ENCODE peak calls at places on chromosomes 2 and 18, in six cellular contexts. One of them, this sample, is unnamed.

GRCh38 chr2:158733430-158733755 is 61.7 kb upstream of the DAPL1 start:
- DNase-seq in SK-N-SH: no peak
- DNase-seq in epithelial cell of proximal tubule: no peak
- DNase-seq in HCT116: no peak
- DNase-seq in GM23338: no peak
- DNase-seq in HFF-Myc: no peak
- DNase-seq in this sample: no peak

GRCh38 chr2:69554568-69554967 is 89.0 kb downstream of the AAK1 start:
- DNase-seq in SK-N-SH: no peak
- DNase-seq in epithelial cell of proximal tubule: no peak
- DNase-seq in HCT116: no peak
- DNase-seq in GM23338: no peak
- DNase-seq in HFF-Myc: no peak
- DNase-seq in this sample: no peak

GRCh38 chr2:240149943-240150784 is 9.7 kb upstream of the OTOS start:
- DNase-seq in SK-N-SH: peak
- DNase-seq in epithelial cell of proximal tubule: no peak
- DNase-seq in HCT116: peak
- DNase-seq in GM23338: peak
- DNase-seq in HFF-Myc: no peak
- DNase-seq in this sample: peak

GRCh38 chr2:158718196-158718585 is 76.9 kb upstream of the DAPL1 start:
- DNase-seq in SK-N-SH: no peak
- DNase-seq in epithelial cell of proximal tubule: no peak
- DNase-seq in HCT116: no peak
- DNase-seq in GM23338: no peak
- DNase-seq in HFF-Myc: no peak
- DNase-seq in this sample: no peak

GRCh38 chr2:12451726-12452125 is 265.0 kb upstream of the TRIB2 start:
- DNase-seq in SK-N-SH: no peak
- DNase-seq in epithelial cell of proximal tubule: no peak
- DNase-seq in HCT116: no peak
- DNase-seq in GM23338: no peak
- DNase-seq in HFF-Myc: no peak
- DNase-seq in this sample: peak

GRCh38 chr2:172985139-172985874 is 90.3 kb upstream of the MAP3K20 start:
- DNase-seq in SK-N-SH: peak
- DNase-seq in epithelial cell of proximal tubule: no peak
- DNase-seq in HCT116: peak
- DNase-seq in GM23338: no peak
- DNase-seq in HFF-Myc: no peak
- DNase-seq in this sample: peak

GRCh38 chr18:32383040-32383819 is 87.5 kb downstream of the GAREM1 start:
- DNase-seq in SK-N-SH: no peak
- DNase-seq in epithelial cell of proximal tubule: peak
- DNase-seq in HCT116: peak
- DNase-seq in GM23338: no peak
- DNase-seq in HFF-Myc: peak
- DNase-seq in this sample: peak

GRCh38 chr2:71864085-71864484 is 283.6 kb downstream of the CYP26B1 start:
- DNase-seq in SK-N-SH: no peak
- DNase-seq in epithelial cell of proximal tubule: no peak
- DNase-seq in HCT116: no peak
- DNase-seq in GM23338: no peak
- DNase-seq in HFF-Myc: no peak
- DNase-seq in this sample: no peak

GRCh38 chr18:51522821-51523220 is 325.3 kb upstream of the MEX3C start:
- DNase-seq in SK-N-SH: no peak
- DNase-seq in epithelial cell of proximal tubule: no peak
- DNase-seq in HCT116: no peak
- DNase-seq in GM23338: no peak
- DNase-seq in HFF-Myc: no peak
- DNase-seq in this sample: no peak

GRCh38 chr18:76441002-76441667 is 53.9 kb downstream of the ZNF516 start:
- DNase-seq in SK-N-SH: no peak
- DNase-seq in epithelial cell of proximal tubule: no peak
- DNase-seq in HCT116: no peak
- DNase-seq in GM23338: no peak
- DNase-seq in HFF-Myc: no peak
- DNase-seq in this sample: no peak

GRCh38 chr2:218618102-218618860 is 10.6 kb downstream of the PLCD4 start:
- DNase-seq in SK-N-SH: peak
- DNase-seq in epithelial cell of proximal tubule: no peak
- DNase-seq in HCT116: peak
- DNase-seq in GM23338: peak
- DNase-seq in HFF-Myc: no peak
- DNase-seq in this sample: no peak

GRCh38 chr2:130870779-130871178 is 34.1 kb downstream of the ARHGEF4 start:
- DNase-seq in SK-N-SH: no peak
- DNase-seq in epithelial cell of proximal tubule: no peak
- DNase-seq in HCT116: no peak
- DNase-seq in GM23338: no peak
- DNase-seq in HFF-Myc: no peak
- DNase-seq in this sample: no peak

GRCh38 chr2:104873689-104874054 is 19.8 kb downstream of the POU3F3 start:
- DNase-seq in SK-N-SH: no peak
- DNase-seq in epithelial cell of proximal tubule: no peak
- DNase-seq in HCT116: no peak
- DNase-seq in GM23338: peak
- DNase-seq in HFF-Myc: no peak
- DNase-seq in this sample: no peak

GRCh38 chr2:224357098-224357901 is 44.6 kb downstream of the FAM124B start:
- DNase-seq in SK-N-SH: peak
- DNase-seq in epithelial cell of proximal tubule: no peak
- DNase-seq in HCT116: peak
- DNase-seq in GM23338: peak
- DNase-seq in HFF-Myc: peak
- DNase-seq in this sample: peak

GRCh38 chr18:57058734-57059133 is 88.2 kb upstream of the BOD1L2 start:
- DNase-seq in SK-N-SH: no peak
- DNase-seq in epithelial cell of proximal tubule: no peak
- DNase-seq in HCT116: no peak
- DNase-seq in GM23338: no peak
- DNase-seq in HFF-Myc: no peak
- DNase-seq in this sample: no peak

GRCh38 chr2:121489284-121489683 is 41.4 kb upstream of the RNU4ATAC start:
- DNase-seq in SK-N-SH: no peak
- DNase-seq in epithelial cell of proximal tubule: no peak
- DNase-seq in HCT116: no peak
- DNase-seq in GM23338: no peak
- DNase-seq in HFF-Myc: no peak
- DNase-seq in this sample: no peak

GRCh38 chr18:36186461-36187137 is 698 bp upstream of the MOCOS start:
- DNase-seq in SK-N-SH: peak
- DNase-seq in epithelial cell of proximal tubule: no peak
- DNase-seq in HCT116: no peak
- DNase-seq in GM23338: peak
- DNase-seq in HFF-Myc: no peak
- DNase-seq in this sample: peak

GRCh38 chr2:234464291-234464645 is 32.6 kb downstream of the ARL4C start:
- DNase-seq in SK-N-SH: no peak
- DNase-seq in epithelial cell of proximal tubule: no peak
- DNase-seq in HCT116: no peak
- DNase-seq in GM23338: no peak
- DNase-seq in HFF-Myc: no peak
- DNase-seq in this sample: no peak

GRCh38 chr2:234463626-234464290 is 33.1 kb downstream of the ARL4C start:
- DNase-seq in SK-N-SH: peak
- DNase-seq in epithelial cell of proximal tubule: no peak
- DNase-seq in HCT116: no peak
- DNase-seq in GM23338: no peak
- DNase-seq in HFF-Myc: no peak
- DNase-seq in this sample: no peak

GRCh38 chr2:234459401-234460009 is 37.4 kb downstream of the ARL4C start:
- DNase-seq in SK-N-SH: no peak
- DNase-seq in epithelial cell of proximal tubule: no peak
- DNase-seq in HCT116: no peak
- DNase-seq in GM23338: no peak
- DNase-seq in HFF-Myc: no peak
- DNase-seq in this sample: no peak

GRCh38 chr2:234458466-234458865 is 38.4 kb downstream of the ARL4C start:
- DNase-seq in SK-N-SH: no peak
- DNase-seq in epithelial cell of proximal tubule: no peak
- DNase-seq in HCT116: no peak
- DNase-seq in GM23338: no peak
- DNase-seq in HFF-Myc: no peak
- DNase-seq in this sample: peak

DNA sequence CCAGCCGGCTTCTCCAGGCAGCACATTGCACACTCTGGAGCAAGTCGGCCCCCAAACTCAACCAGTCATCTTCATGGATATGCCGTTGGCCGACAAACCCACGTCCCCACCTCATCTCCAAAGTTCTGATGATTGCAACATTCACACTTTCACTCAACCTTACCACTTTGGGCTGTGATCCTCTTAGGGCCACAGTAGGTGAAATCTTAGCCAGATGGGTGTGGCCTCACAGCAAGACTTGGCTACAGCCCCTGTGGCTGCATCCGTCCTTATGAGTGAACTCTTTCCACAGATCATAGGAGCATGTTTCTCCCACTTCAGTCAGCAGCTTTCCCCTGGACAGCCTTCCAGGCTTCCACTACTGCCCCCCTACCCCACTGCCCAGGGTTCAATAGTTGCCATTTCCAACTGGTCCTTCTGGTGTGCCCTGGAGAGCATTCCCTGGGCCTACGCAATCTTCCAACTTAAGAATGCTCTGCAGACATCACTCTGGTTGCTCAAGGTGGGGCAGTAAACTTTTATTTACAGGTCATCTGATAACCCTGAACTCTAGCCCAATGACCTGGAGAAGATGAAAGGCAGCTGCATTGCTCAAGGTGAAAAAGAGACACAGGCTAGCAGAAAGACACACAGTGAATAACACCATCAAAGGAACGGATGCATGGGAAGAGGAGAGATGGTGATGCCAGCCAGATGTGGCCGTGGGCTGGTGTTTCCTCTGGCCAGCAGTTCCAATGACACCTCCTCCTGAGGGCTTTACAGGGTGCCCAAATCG is 34.5 kb downstream of the ARL4C start:
- DNase-seq in SK-N-SH: no peak
- DNase-seq in epithelial cell of proximal tubule: no peak
- DNase-seq in HCT116: no peak
- DNase-seq in GM23338: no peak
- DNase-seq in HFF-Myc: no peak
- DNase-seq in this sample: peak
- TF ChIP-seq CTCF in SK-N-SH: no peak
- TF ChIP-seq CTCF in epithelial cell of proximal tubule: no peak
- TF ChIP-seq CTCF in HCT116: no peak
- TF ChIP-seq CTCF in GM23338: no peak
- TF ChIP-seq CTCF in HFF-Myc: no peak
- TF ChIP-seq CTCF in this sample: no peak

GRCh38 chr2:68441994-68442322 is 25.1 kb downstream of the FBXO48 start:
- DNase-seq in SK-N-SH: no peak
- DNase-seq in epithelial cell of proximal tubule: no peak
- DNase-seq in HCT116: no peak
- DNase-seq in GM23338: no peak
- DNase-seq in HFF-Myc: no peak
- DNase-seq in this sample: no peak
- TF ChIP-seq CTCF in SK-N-SH: no peak
- TF ChIP-seq CTCF in epithelial cell of proximal tubule: no peak
- TF ChIP-seq CTCF in HCT116: no peak
- TF ChIP-seq CTCF in GM23338: no peak
- TF ChIP-seq CTCF in HFF-Myc: no peak
- TF ChIP-seq CTCF in this sample: no peak

DNA sequence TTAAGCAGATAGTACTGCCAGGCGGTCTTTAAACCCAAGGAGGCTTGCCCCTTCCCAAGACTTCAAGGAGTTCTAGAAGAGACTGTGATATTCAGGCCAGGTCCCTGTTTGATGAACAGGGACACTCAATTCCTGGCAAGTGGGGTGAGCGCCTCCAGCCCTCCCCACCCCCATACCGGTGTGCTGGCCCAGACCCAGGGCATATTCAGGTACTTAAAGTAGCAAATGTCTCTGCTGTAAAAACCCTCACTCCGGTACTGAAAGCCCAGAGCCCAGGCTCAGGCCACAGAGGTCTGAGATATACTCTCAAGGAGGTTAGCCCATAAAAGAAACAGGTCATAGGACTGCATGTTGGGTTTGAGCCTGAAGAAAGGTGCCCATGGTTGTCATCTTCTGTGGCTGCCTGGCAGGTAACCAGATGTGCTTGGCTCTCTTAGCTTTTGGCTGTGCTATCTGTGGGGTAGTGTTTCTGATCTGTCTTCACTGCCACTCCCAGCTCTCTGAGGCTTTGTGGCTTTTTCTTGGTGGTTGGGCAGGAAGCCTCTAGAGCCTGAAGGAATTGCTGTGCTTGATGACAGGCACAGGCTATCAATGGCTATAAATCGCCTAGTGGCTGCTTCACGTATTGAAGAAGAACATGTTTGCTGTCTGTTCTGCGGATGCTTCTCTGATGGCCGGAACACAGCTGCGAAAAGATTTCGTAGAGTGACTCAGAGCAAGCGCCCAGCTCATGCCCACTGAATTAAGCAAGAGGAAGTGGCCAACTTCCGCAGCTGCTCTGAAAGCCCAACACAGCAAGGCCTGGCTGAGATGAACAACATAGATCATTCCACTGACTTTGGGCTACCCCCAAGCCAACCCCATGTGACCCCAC is 63.3 kb upstream of the ALPP start:
- DNase-seq in SK-N-SH: no peak
- DNase-seq in epithelial cell of proximal tubule: no peak
- DNase-seq in HCT116: no peak
- DNase-seq in GM23338: peak
- DNase-seq in HFF-Myc: peak
- DNase-seq in this sample: no peak
- TF ChIP-seq CTCF in SK-N-SH: no peak
- TF ChIP-seq CTCF in epithelial cell of proximal tubule: no peak
- TF ChIP-seq CTCF in HCT116: no peak
- TF ChIP-seq CTCF in GM23338: no peak
- TF ChIP-seq CTCF in HFF-Myc: no peak
- TF ChIP-seq CTCF in this sample: no peak

DNA sequence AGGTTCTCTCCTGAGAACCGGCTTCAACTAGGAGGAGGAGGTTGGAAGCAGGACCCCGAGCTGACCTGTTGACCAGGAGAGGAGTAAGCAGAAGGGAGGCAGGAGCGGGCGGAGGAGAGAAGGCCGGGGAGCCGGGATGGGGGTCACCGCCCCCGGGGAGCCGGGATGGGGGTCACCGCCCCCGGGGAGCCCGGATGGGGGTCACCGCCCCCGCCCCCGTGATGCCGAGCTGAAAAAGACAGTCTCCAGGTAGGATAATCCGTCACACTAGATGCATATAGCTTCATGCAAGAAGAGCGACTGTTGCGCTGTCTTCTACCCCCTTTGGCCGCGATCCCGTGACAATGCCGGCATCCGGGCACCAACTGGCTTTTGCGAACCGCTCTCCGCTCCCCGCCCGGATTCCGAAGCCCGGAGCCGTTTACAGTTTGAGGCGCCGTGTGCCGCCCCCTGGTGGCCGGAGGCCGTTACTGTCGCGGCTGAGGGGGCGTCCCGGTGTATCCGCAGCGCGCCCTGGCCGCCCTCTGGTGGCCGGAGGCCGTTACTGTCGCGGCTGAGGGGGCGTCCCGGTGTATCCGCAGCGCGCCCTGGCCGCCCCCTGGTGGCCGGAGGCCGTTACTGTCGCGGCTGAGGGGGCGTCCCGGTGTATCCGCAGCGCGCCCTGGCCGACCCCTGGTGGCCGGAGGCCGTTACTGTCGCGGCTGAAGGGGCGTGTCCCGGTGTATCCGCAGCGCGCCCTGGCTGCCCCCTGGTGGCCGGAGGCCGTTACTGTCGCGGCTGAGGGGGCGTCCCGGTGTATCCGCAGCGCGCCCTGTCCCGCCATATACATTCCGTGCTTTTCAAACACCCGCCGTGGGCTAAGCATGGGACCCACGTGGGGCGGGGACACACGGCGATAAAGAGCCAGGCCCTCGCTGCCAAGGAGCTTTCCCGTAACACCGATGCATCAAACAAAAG is 89.6 kb downstream of the ACTR3 start:
- DNase-seq in SK-N-SH: peak
- DNase-seq in epithelial cell of proximal tubule: no peak
- DNase-seq in HCT116: no peak
- DNase-seq in GM23338: peak
- DNase-seq in HFF-Myc: no peak
- DNase-seq in this sample: no peak
- TF ChIP-seq CTCF in SK-N-SH: no peak
- TF ChIP-seq CTCF in epithelial cell of proximal tubule: peak
- TF ChIP-seq CTCF in HCT116: peak
- TF ChIP-seq CTCF in GM23338: peak
- TF ChIP-seq CTCF in HFF-Myc: peak
- TF ChIP-seq CTCF in this sample: peak

This sample was measured in fibroblast of the aortic adventitia.